ENCODE peak calls at places on chromosomes 4 and X, in ten cellular contexts. Y is activated CD4-positive, alpha-beta T cell treated with anti-CD3 and anti-CD28 coated beads for 36 hours; S is stimulated activated CD8-positive, alpha-beta memory T cell treated with anti-CD3 and anti-CD28 coated beads, Interleukin-15, amount 100 ng/mL, for 1 hour; D is stimulated activated CD4-positive, alpha-beta T cell treated with anti-CD3 and anti-CD28 coated beads, Interleukin-1b, Interleukin-23, amount 100 ng/mL, for 1 hour; T is activated CD4-positive, CD25-positive, alpha-beta regulatory T cell; P is A172; W is NCI-H2081; H is T-helper 2 cell; V is T follicular helper cell; G is cardiac muscle cell. B is an unnamed sample.

GRCh38 chrX:143306991-143307965 is 210.0 kb downstream of the SPANXN3 start:
- DNase-seq in Y (no peak), S (no peak), D (no peak), T (no peak), P (no peak), W (peak; percentile 55), H (no peak), V (no peak), G (no peak), B (no peak)

GRCh38 chrX:40175416-40176255 is 77.9 kb upstream of the BCOR start:
- DNase-seq in Y (peak; percentile 84), S (no peak), D (peak; percentile 66), T (peak; percentile 38), P (no peak), W (peak; percentile 87), H (peak; percentile 62), V (peak; percentile 63), G (peak; percentile 75), B (no peak)

GRCh38 chr4:48227662-48228061 is 42.0 kb downstream of the TEC start:
- DNase-seq in Y (no peak), S (no peak), D (no peak), T (no peak), P (no peak), W (no peak), H (no peak), V (no peak), G (no peak), B (no peak)

GRCh38 chr4:7338876-7339623 is 95.7 kb downstream of the PSAPL1 start:
- DNase-seq in Y (no peak), S (no peak), D (no peak), T (no peak), P (no peak), W (no peak), H (no peak), V (no peak), G (no peak), B (no peak)

GRCh38 chr4:41060352-41061318 is 153.7 kb downstream of the APBB2 start:
- DNase-seq in Y (no peak), S (no peak), D (no peak), T (no peak), P (no peak), W (no peak), H (no peak), V (no peak), G (no peak), B (no peak)

GRCh38 chrX:153719238-153719637 is 4.9 kb downstream of the BCAP31 start:
- DNase-seq in Y (no peak), S (no peak), D (no peak), T (no peak), P (no peak), W (no peak), H (no peak), V (no peak), G (no peak), B (no peak)

GRCh38 chr4:36226430-36227227 is 17.7 kb downstream of the ARAP2 start:
- DNase-seq in Y (no peak), S (no peak), D (no peak), T (no peak), P (no peak), W (no peak), H (no peak), V (no peak), G (no peak), B (peak; percentile 77)

GRCh38 chrX:49262603-49263002 is 1.9 kb downstream of the FOXP3 start:
- DNase-seq in Y (no peak), S (no peak), D (no peak), T (no peak), P (no peak), W (no peak), H (no peak), V (no peak), G (no peak), B (no peak)

GRCh38 chr4:38319456-38320348 is 344.3 kb upstream of the KLF3 start:
- DNase-seq in Y (peak; percentile 96), S (peak; percentile 92), D (peak; percentile 81), T (peak; percentile 99), P (peak; percentile 76), W (peak; percentile 87), H (peak; percentile 74), V (peak; percentile 78), G (peak; percentile 86), B (peak; percentile 62)

GRCh38 chr4:114383721-114384120 is 214.9 kb upstream of the UGT8 start:
- DNase-seq in Y (no peak), S (no peak), D (no peak), T (no peak), P (peak; percentile 72), W (no peak), H (no peak), V (no peak), G (no peak), B (peak; percentile 59)

GRCh38 chr4:13547563-13548041 is 3.3 kb upstream of the NKX3-2 start:
- DNase-seq in Y (peak; percentile 63), S (no peak), D (no peak), T (no peak), P (no peak), W (peak; percentile 72), H (no peak), V (no peak), G (peak; percentile 53), B (no peak)

GRCh38 chr4:162061214-162061613 is 102.6 kb downstream of the FSTL5 start:
- DNase-seq in Y (no peak), S (no peak), D (no peak), T (no peak), P (peak; percentile 46), W (no peak), H (no peak), V (no peak), G (peak; percentile 3), B (no peak)

GRCh38 chr4:88008133-88008621 is 742 bp downstream of the PKD2 start:
- DNase-seq in Y (peak; percentile 48), S (no peak), D (no peak), T (no peak), P (no peak), W (peak; percentile 46), H (peak; percentile 5), V (no peak), G (peak; percentile 77), B (no peak)

GRCh38 chr4:124090007-124090406 is 622.5 kb downstream of the ANKRD50 start:
- DNase-seq in Y (no peak), S (no peak), D (no peak), T (no peak), P (no peak), W (no peak), H (no peak), V (no peak), G (no peak), B (no peak)

GRCh38 chr4:114378306-114378903 is 220.2 kb upstream of the UGT8 start:
- DNase-seq in Y (no peak), S (no peak), D (no peak), T (no peak), P (peak; percentile 28), W (no peak), H (no peak), V (no peak), G (no peak), B (no peak)

GRCh38 chr4:67393699-67394281 is 151.5 kb downstream of the CENPC start:
- DNase-seq in Y (peak; percentile 22), S (no peak), D (no peak), T (no peak), P (peak; percentile 23), W (peak; percentile 15), H (no peak), V (no peak), G (peak; percentile 76), B (peak; percentile 50)

GRCh38 chr4:184114431-184114830 is 103.2 kb downstream of the ENPP6 start:
- DNase-seq in Y (no peak), S (no peak), D (no peak), T (no peak), P (no peak), W (no peak), H (no peak), V (no peak), G (no peak), B (no peak)

GRCh38 chr4:39369301-39369700 is 3.1 kb upstream of the RFC1 start:
- DNase-seq in Y (no peak), S (no peak), D (no peak), T (no peak), P (no peak), W (no peak), H (no peak), V (no peak), G (no peak), B (no peak)

GRCh38 chrX:12961191-12961718 is 13.7 kb upstream of the TMSB4X start:
- DNase-seq in Y (no peak), S (no peak), D (no peak), T (no peak), P (no peak), W (no peak), H (no peak), V (no peak), G (no peak), B (no peak)

GRCh38 chrX:108735087-108735679 is 1.2 kb downstream of the IRS4 start:
- DNase-seq in Y (peak; percentile 24), S (no peak), D (no peak), T (no peak), P (no peak), W (peak; percentile 54), H (no peak), V (no peak), G (peak; percentile 34), B (no peak)

GRCh38 chrX:107154787-107155620 is 36.4 kb upstream of the RBM41 start:
- DNase-seq in Y (peak; percentile 51), S (no peak), D (no peak), T (no peak), P (no peak), W (peak; percentile 29), H (no peak), V (no peak), G (no peak), B (no peak)

GRCh38 chrX:44431206-44431605 is 87.7 kb upstream of the EFHC2 start:
- DNase-seq in Y (no peak), S (no peak), D (no peak), T (no peak), P (peak; percentile 32), W (no peak), H (no peak), V (no peak), G (no peak), B (peak; percentile 29)

GRCh38 chrX:114162068-114162735 is 421.7 kb upstream of the HTR2C start:
- DNase-seq in Y (no peak), S (no peak), D (no peak), T (no peak), P (no peak), W (no peak), H (no peak), V (no peak), G (peak; percentile 46), B (no peak)

GRCh38 chrX:107135076-107135964 is 16.7 kb upstream of the RBM41 start:
- DNase-seq in Y (peak; percentile 42), S (no peak), D (no peak), T (no peak), P (peak; percentile 31), W (no peak), H (no peak), V (no peak), G (no peak), B (no peak)

GRCh38 chrX:31336419-31336818 is 264.6 kb upstream of the FTHL17 start:
- DNase-seq in Y (no peak), S (no peak), D (no peak), T (no peak), P (no peak), W (no peak), H (no peak), V (no peak), G (no peak), B (no peak)

B was measured in NCI-H446 treated with DMSO at 0.1 percent for 48 hours.